ENCODE peak calls at places on chromosomes 3 and 15, in six cellular contexts. Y is lung, R is cardiac muscle cell, T is suprapubic skin, H is kidney epithelial cell, O is pancreas. M is an unnamed sample.

GRCh38 chr3:28240440-28240839 is 979 bp upstream of the CMC1 start:
- DNase-seq in Y (no peak), R (no peak), T (no peak), H (no peak), O (no peak), M (no peak)

GRCh38 chr3:146818866-146819265 is 213.7 kb upstream of the PLSCR5 start:
- DNase-seq in Y (no peak), R (no peak), T (no peak), H (no peak), O (no peak), M (no peak)

GRCh38 chr3:185405664-185406063 is 42.7 kb downstream of the MAP3K13 start:
- DNase-seq in Y (no peak), R (no peak), T (no peak), H (no peak), O (no peak), M (no peak)

GRCh38 chr3:108327168-108327567 is 30.8 kb downstream of the HHLA2 start:
- DNase-seq in Y (no peak), R (no peak), T (no peak), H (no peak), O (no peak), M (no peak)

GRCh38 chr15:87967951-87968350 is 288.6 kb downstream of the NTRK3 start:
- DNase-seq in Y (no peak), R (no peak), T (no peak), H (no peak), O (no peak), M (no peak)

GRCh38 chr3:159632124-159632523 is 356.5 kb upstream of the IL12A start:
- DNase-seq in Y (peak), R (peak), T (no peak), H (no peak), O (no peak), M (no peak)

GRCh38 chr3:104556372-104557078 is 810.2 kb upstream of the ALCAM start:
- DNase-seq in Y (no peak), R (no peak), T (no peak), H (no peak), O (no peak), M (peak)

GRCh38 chr3:28544831-28545230 is 196.2 kb upstream of the AZI2 start:
- DNase-seq in Y (no peak), R (no peak), T (no peak), H (no peak), O (no peak), M (no peak)

GRCh38 chr15:64045774-64046346 is 425 bp downstream of the DAPK2 start:
- DNase-seq in Y (no peak), R (no peak), T (no peak), H (no peak), O (peak), M (no peak)

GRCh38 chr15:85504739-85505676 is 124.6 kb downstream of the AKAP13 start:
- DNase-seq in Y (peak), R (peak), T (no peak), H (no peak), O (no peak), M (peak)

GRCh38 chr3:139199421-139200010 is 144.3 kb upstream of the MRPS22 start:
- DNase-seq in Y (no peak), R (no peak), T (no peak), H (no peak), O (no peak), M (peak)

GRCh38 chr3:147449669-147450068 is 40.5 kb downstream of the ZIC1 start:
- DNase-seq in Y (no peak), R (no peak), T (no peak), H (no peak), O (no peak), M (no peak)

GRCh38 chr15:75577401-75578205 is 1.5 kb downstream of the PTPN9 start:
- DNase-seq in Y (no peak), R (no peak), T (no peak), H (no peak), O (no peak), M (peak)

GRCh38 chr3:195068481-195069080 is 202.4 kb downstream of the XXYLT1 start:
- DNase-seq in Y (no peak), R (no peak), T (no peak), H (no peak), O (no peak), M (no peak)

GRCh38 chr3:157794771-157795170 is 291.6 kb upstream of the VEPH1 start:
- DNase-seq in Y (no peak), R (no peak), T (no peak), H (no peak), O (no peak), M (peak)

GRCh38 chr3:62940763-62941632 is 65.8 kb upstream of the CADPS start:
- DNase-seq in Y (no peak), R (no peak), T (no peak), H (no peak), O (no peak), M (peak)

GRCh38 chr15:63370764-63371163 is 10.9 kb downstream of the CA12 start:
- DNase-seq in Y (peak), R (no peak), T (no peak), H (no peak), O (no peak), M (no peak)

GRCh38 chr3:122186372-122186771 is 2.9 kb downstream of the CASR start:
- DNase-seq in Y (no peak), R (no peak), T (no peak), H (no peak), O (no peak), M (no peak)

GRCh38 chr3:107323723-107324122 is 53.5 kb upstream of the CCDC54 start:
- DNase-seq in Y (no peak), R (no peak), T (no peak), H (no peak), O (no peak), M (no peak)

GRCh38 chr3:159635047-159635641 is 353.5 kb upstream of the IL12A start:
- DNase-seq in Y (no peak), R (no peak), T (no peak), H (peak), O (no peak), M (peak)

GRCh38 chr3:159654183-159655134 is 334.2 kb upstream of the IL12A start:
- DNase-seq in Y (no peak), R (peak), T (no peak), H (no peak), O (no peak), M (no peak)

GRCh38 chr3:48891606-48892005 is 7.1 kb downstream of the SLC25A20 start:
- DNase-seq in Y (no peak), R (no peak), T (no peak), H (no peak), O (no peak), M (no peak)

GRCh38 chr3:68057637-68058320 is 403.4 kb upstream of the SUCLG2 start:
- DNase-seq in Y (no peak), R (no peak), T (no peak), H (no peak), O (no peak), M (no peak)

GRCh38 chr3:140568842-140569520 is 108.9 kb upstream of the TRIM42 start:
- DNase-seq in Y (no peak), R (no peak), T (no peak), H (no peak), O (no peak), M (peak)

GRCh38 chr15:42547926-42548257 is 701 bp downstream of the LRRC57 start:
- DNase-seq in Y (no peak), R (no peak), T (no peak), H (no peak), O (no peak), M (peak)

GRCh38 chr3:42964286-42964685 is 14.8 kb upstream of the GASK1A start:
- DNase-seq in Y (no peak), R (no peak), T (no peak), H (no peak), O (no peak), M (no peak)

DNA sequence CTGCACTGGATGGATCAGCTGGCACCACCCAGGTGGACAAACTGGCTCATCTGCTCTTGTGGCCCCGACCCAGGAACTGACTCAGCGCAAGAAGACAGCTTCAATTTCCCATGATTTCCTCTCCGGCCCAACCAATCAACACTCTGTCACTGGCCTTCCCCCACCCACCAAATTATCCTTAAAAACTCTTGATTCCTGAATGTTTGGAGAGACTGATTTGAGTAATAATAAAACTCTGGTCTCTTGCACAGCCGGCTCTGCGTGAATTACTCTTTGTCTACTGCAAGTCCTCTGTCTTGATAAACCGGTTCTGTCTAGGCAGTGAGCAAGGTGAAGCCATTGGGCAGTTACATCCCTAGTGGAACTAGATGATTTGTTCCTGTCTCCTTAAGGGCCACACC is 16.1 kb downstream of the BDH1 start:
- DNase-seq in Y (no peak), R (no peak), T (no peak), H (no peak), O (no peak), M (no peak)
- H3K4me3 ChIP-seq in Y (no peak), R (no peak), T (no peak), H (no peak), O (no peak), M (no peak)

GRCh38 chr15:60536314-60536713 is 57.4 kb upstream of the ICE2 start:
- DNase-seq in Y (no peak), R (no peak), T (no peak), H (no peak), O (no peak), M (peak)
- TF ChIP-seq CTCF in Y (no peak), R (no peak), T (no peak), H (no peak), O (no peak), M (no peak)

GRCh38 chr3:165817160-165817709 is 20.0 kb downstream of the BCHE start:
- DNase-seq in Y (no peak), R (no peak), T (no peak), H (no peak), O (no peak), M (peak)

GRCh38 chr3:165814380-165814779 is 22.8 kb downstream of the BCHE start:
- DNase-seq in Y (no peak), R (no peak), T (no peak), H (no peak), O (no peak), M (no peak)

GRCh38 chr3:165816209-165816608 is 21.0 kb downstream of the BCHE start:
- DNase-seq in Y (no peak), R (no peak), T (no peak), H (no peak), O (no peak), M (no peak)

GRCh38 chr3:165820685-165821123 is 16.5 kb downstream of the BCHE start:
- DNase-seq in Y (no peak), R (no peak), T (no peak), H (no peak), O (no peak), M (no peak)

DNA sequence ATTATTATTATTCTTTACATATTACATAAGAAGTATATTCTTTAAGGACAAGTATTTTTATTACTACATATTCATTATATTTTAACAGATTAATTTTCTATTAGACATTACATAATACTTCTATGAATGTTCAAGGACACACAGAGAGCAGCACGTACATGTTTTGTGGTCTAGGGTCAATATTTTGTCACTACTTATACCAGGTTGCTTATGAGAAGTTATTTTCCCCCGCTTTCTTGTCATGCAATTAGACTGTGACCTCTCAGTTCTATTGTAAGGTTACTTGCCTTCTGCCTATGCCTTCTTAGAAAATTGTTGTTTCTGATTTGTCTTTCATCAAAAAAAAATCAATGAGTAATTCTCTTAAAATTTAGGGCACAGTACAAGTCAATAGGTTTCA is 21.5 kb downstream of the BCHE start:
- DNase-seq in Y (no peak), R (no peak), T (no peak), H (no peak), O (no peak), M (no peak)
- H3K4me3 ChIP-seq in Y (no peak), R (no peak), T (no peak), H (no peak), O (no peak), M (no peak)

DNA sequence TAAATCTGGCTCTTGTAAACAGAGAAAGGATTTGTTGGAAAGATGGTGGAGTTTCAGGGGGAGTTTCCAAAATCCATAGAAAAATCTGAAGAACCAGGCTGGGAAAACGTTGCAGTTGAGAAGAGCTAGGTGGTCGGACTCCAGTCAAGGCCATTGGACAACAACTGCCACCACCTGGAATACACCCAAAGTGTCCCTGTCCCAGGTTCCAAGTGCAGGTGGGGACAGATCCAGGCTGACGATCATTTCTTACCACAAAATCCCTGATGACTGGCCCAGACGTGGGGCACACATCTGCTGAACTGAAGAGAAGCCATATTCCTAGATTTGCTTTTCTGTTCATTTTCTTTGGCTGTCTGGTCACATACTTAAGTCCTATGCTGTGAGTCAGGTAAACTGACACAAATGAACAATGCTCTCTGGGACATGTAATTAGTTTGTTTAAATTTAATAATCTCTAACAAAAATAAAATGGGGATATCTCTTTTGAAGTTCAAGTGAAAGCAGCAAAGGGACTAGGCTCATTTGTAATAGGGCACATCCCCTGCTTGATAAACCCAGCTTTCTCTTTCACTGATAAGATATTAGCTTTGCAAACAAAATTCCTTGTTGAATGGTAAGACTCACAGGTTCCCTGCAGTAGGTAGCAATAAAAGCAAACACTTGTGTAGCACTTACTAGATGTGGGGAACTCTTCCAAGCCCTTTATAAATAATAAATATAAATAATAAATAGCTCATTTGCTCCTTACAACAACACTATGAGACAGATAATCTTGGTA is 88.5 kb downstream of the MYLK start:
- DNase-seq in Y (no peak), R (no peak), T (no peak), H (no peak), O (no peak), M (no peak)
- TF ChIP-seq CTCF in Y (no peak), R (no peak), T (no peak), H (no peak), O (no peak), M (no peak)